ENCODE peak calls at places on chromosomes 13 and 19, in seven cellular contexts. D, W, H, U, X, C and R are unnamed samples.

GRCh38 chr13:75813323-75813722 is 177.2 kb downstream of the LMO7 start:
- DNase-seq in D (peak), W (no peak), H (no peak), U (no peak), X (no peak), C (no peak), R (no peak)

GRCh38 chr19:12847159-12848139 is 9.1 kb downstream of the MAST1 start:
- DNase-seq in D (peak), W (peak), H (peak), U (peak), X (peak), C (peak), R (peak)

GRCh38 chr13:60242231-60242630 is 78.5 kb upstream of the DIAPH3 start:
- DNase-seq in D (no peak), W (no peak), H (no peak), U (no peak), X (no peak), C (no peak), R (no peak)

GRCh38 chr13:42754801-42755513 is 26.4 kb upstream of the FAM216B start:
- DNase-seq in D (no peak), W (no peak), H (no peak), U (no peak), X (no peak), C (no peak), R (no peak)

GRCh38 chr13:60583911-60584753 is 187.1 kb downstream of the TDRD3 start:
- DNase-seq in D (no peak), W (no peak), H (no peak), U (peak), X (peak), C (peak), R (peak)

GRCh38 chr19:50835785-50836542 is 2.6 kb upstream of the KLK15 start:
- DNase-seq in D (peak), W (peak), H (no peak), U (peak), X (peak), C (peak), R (no peak)

GRCh38 chr19:41218615-41219507 is at the start of gene AXL:
- DNase-seq in D (peak), W (peak), H (peak), U (peak), X (peak), C (peak), R (peak)

GRCh38 chr19:41940443-41941409 is 12.5 kb upstream of the ERFL start:
- DNase-seq in D (peak), W (no peak), H (no peak), U (no peak), X (peak), C (no peak), R (no peak)

GRCh38 chr19:58563034-58563573 is 4.7 kb upstream of the UBE2M start:
- DNase-seq in D (peak), W (no peak), H (no peak), U (no peak), X (no peak), C (no peak), R (peak)

GRCh38 chr19:52343548-52343947 is 7.5 kb downstream of the ZNF610 start:
- DNase-seq in D (peak), W (peak), H (no peak), U (no peak), X (peak), C (peak), R (no peak)

GRCh38 chr13:85191996-85192395 is 607.2 kb downstream of the SLITRK6 start:
- DNase-seq in D (no peak), W (no peak), H (no peak), U (no peak), X (no peak), C (no peak), R (no peak)

GRCh38 chr19:29629836-29630534 is 23.9 kb downstream of the POP4 start:
- DNase-seq in D (no peak), W (no peak), H (no peak), U (no peak), X (no peak), C (no peak), R (no peak)

GRCh38 chr13:99307648-99308339 is 595 bp upstream of the GPR183 start:
- DNase-seq in D (no peak), W (no peak), H (no peak), U (no peak), X (peak), C (peak), R (no peak)

GRCh38 chr19:15426485-15427349 is 7.9 kb upstream of the AKAP8L start:
- DNase-seq in D (peak), W (no peak), H (no peak), U (no peak), X (no peak), C (peak), R (no peak)

GRCh38 chr13:51825165-51825592 is 19.8 kb downstream of the TMEM272 start:
- DNase-seq in D (no peak), W (no peak), H (no peak), U (no peak), X (no peak), C (no peak), R (no peak)
- TF ChIP-seq EP300 in D (no peak), W (no peak), H (no peak), U (peak), X (no peak), C (no peak), R (no peak)

GRCh38 chr19:5130371-5131030 is 161.6 kb downstream of the KDM4B start:
- DNase-seq in D (no peak), W (no peak), H (no peak), U (no peak), X (no peak), C (no peak), R (no peak)
- TF ChIP-seq EP300 in D (no peak), W (no peak), H (no peak), U (no peak), X (no peak), C (no peak), R (no peak)

GRCh38 chr13:53490732-53491131 is 462.1 kb downstream of the OLFM4 start:
- DNase-seq in D (no peak), W (no peak), H (no peak), U (no peak), X (no peak), C (no peak), R (no peak)
- TF ChIP-seq EP300 in D (no peak), W (no peak), H (no peak), U (no peak), X (no peak), C (no peak), R (no peak)

GRCh38 chr13:97116754-97117153 is 105.4 kb upstream of the MBNL2 start:
- DNase-seq in D (no peak), W (no peak), H (no peak), U (no peak), X (no peak), C (no peak), R (no peak)
- TF ChIP-seq EP300 in D (no peak), W (no peak), H (no peak), U (no peak), X (no peak), C (no peak), R (no peak)

GRCh38 chr19:38401148-38401547 is 1.7 kb upstream of the FAM98C start:
- DNase-seq in D (no peak), W (peak), H (no peak), U (no peak), X (no peak), C (peak), R (no peak)

GRCh38 chr19:38400361-38400760 is 2.5 kb upstream of the FAM98C start:
- DNase-seq in D (no peak), W (no peak), H (no peak), U (no peak), X (no peak), C (no peak), R (no peak)

GRCh38 chr19:38402967-38403674 is at the start of gene FAM98C:
- DNase-seq in D (peak), W (peak), H (peak), U (peak), X (peak), C (peak), R (peak)

GRCh38 chr19:38404858-38405257 is 2.0 kb downstream of the FAM98C start:
- DNase-seq in D (no peak), W (no peak), H (no peak), U (no peak), X (no peak), C (no peak), R (no peak)

DNA sequence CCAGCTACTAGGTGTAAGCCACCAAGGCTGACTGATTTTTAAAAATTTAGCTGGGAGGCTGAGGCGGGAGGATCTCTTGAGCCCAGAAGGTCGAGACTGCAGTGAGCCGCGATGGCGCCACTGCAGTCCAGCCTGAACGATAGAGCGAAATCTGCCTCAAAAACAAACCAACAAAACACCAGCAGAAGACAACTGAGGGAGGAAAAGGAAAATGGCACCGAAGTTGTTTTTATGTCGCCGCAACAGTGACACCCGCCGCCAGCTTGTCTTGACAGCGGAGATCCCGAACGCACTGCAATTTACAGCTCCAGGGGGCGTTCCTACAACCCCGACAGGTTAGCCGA is 298 bp upstream of the FAM98C start:
- DNase-seq in D (no peak), W (no peak), H (no peak), U (no peak), X (no peak), C (no peak), R (no peak)
- TF ChIP-seq EP300 in D (no peak), W (no peak), H (no peak), U (no peak), X (no peak), C (no peak), R (no peak)